ENCODE peak calls at places on chromosome 13, in five cellular contexts. One of them, this sample, is unnamed.

GRCh38 chr13:94239135-94239534 is 240.3 kb downstream of the DCT start:
- DNase-seq in hepatocyte: no peak
- DNase-seq in upper lobe of left lung: no peak
- DNase-seq in coronary artery: no peak
- DNase-seq in aorta: no peak
- DNase-seq in this sample: no peak

GRCh38 chr13:78655007-78655406 is 3.9 kb downstream of the OBI1 start:
- DNase-seq in aorta: no peak
- DNase-seq in hepatocyte: no peak
- DNase-seq in coronary artery: no peak
- DNase-seq in upper lobe of left lung: no peak
- DNase-seq in this sample: no peak

GRCh38 chr13:34156841-34157365 is 339.0 kb downstream of the RFC3 start:
- DNase-seq in hepatocyte: peak; percentile 93
- DNase-seq in upper lobe of left lung: no peak
- DNase-seq in coronary artery: peak; percentile 89
- DNase-seq in aorta: peak; percentile 86
- DNase-seq in this sample: peak; percentile 80

GRCh38 chr13:44364601-44365000 is 9.0 kb upstream of the SERP2 start:
- DNase-seq in upper lobe of left lung: no peak
- DNase-seq in aorta: no peak
- DNase-seq in coronary artery: no peak
- DNase-seq in hepatocyte: no peak
- DNase-seq in this sample: no peak

GRCh38 chr13:30045916-30046704 is 195.7 kb upstream of the UBL3 start:
- DNase-seq in upper lobe of left lung: no peak
- DNase-seq in hepatocyte: no peak
- DNase-seq in coronary artery: no peak
- DNase-seq in aorta: no peak
- DNase-seq in this sample: no peak

GRCh38 chr13:48110132-48110868 is 15.4 kb upstream of the MED4 start:
- DNase-seq in aorta: no peak
- DNase-seq in coronary artery: no peak
- DNase-seq in hepatocyte: no peak
- DNase-seq in upper lobe of left lung: no peak
- DNase-seq in this sample: no peak

GRCh38 chr13:31119966-31120733 is 41.6 kb downstream of the HSPH1 start:
- DNase-seq in aorta: no peak
- DNase-seq in hepatocyte: no peak
- DNase-seq in coronary artery: no peak
- DNase-seq in upper lobe of left lung: no peak
- DNase-seq in this sample: no peak

GRCh38 chr13:94656766-94657165 is 55.1 kb downstream of the GPR180 start:
- DNase-seq in aorta: no peak
- DNase-seq in coronary artery: no peak
- DNase-seq in hepatocyte: peak; percentile 23
- DNase-seq in upper lobe of left lung: no peak
- DNase-seq in this sample: no peak

GRCh38 chr13:109154546-109154945 is 525.1 kb downstream of the MYO16 start:
- DNase-seq in coronary artery: no peak
- DNase-seq in upper lobe of left lung: no peak
- DNase-seq in hepatocyte: no peak
- DNase-seq in aorta: no peak
- DNase-seq in this sample: no peak

GRCh38 chr13:32427852-32428580 is at the start of gene N4BP2L1:
- DNase-seq in aorta: peak; percentile 87
- DNase-seq in upper lobe of left lung: peak; percentile 91
- DNase-seq in coronary artery: peak; percentile 85
- DNase-seq in hepatocyte: peak; percentile 79
- DNase-seq in this sample: peak; percentile 93

GRCh38 chr13:22040810-22041364 is 370.0 kb downstream of the FGF9 start:
- DNase-seq in upper lobe of left lung: peak; percentile 56
- DNase-seq in aorta: no peak
- DNase-seq in coronary artery: no peak
- DNase-seq in hepatocyte: peak; percentile 59
- DNase-seq in this sample: no peak

GRCh38 chr13:72805663-72806341 is 23.9 kb downstream of the PIBF1 start:
- DNase-seq in aorta: no peak
- DNase-seq in upper lobe of left lung: no peak
- DNase-seq in hepatocyte: no peak
- DNase-seq in coronary artery: no peak
- DNase-seq in this sample: no peak

GRCh38 chr13:66680031-66680430 is 550.1 kb downstream of the PCDH9 start:
- DNase-seq in coronary artery: no peak
- DNase-seq in hepatocyte: no peak
- DNase-seq in upper lobe of left lung: no peak
- DNase-seq in aorta: no peak
- DNase-seq in this sample: no peak

GRCh38 chr13:75416327-75417005 is 65.5 kb downstream of the TBC1D4 start:
- DNase-seq in aorta: no peak
- DNase-seq in coronary artery: no peak
- DNase-seq in upper lobe of left lung: no peak
- DNase-seq in hepatocyte: no peak
- DNase-seq in this sample: no peak

GRCh38 chr13:39037880-39038568 is at the start of the genes NHLRC3 and PROSER1:
- DNase-seq in aorta: peak; percentile 96
- DNase-seq in upper lobe of left lung: peak; percentile 83
- DNase-seq in hepatocyte: peak; percentile 95
- DNase-seq in coronary artery: peak; percentile 95
- DNase-seq in this sample: peak; percentile 95
- H3K27ac ChIP-seq in aorta: peak within 1 kb of the TSS; percentile 64
- H3K27ac ChIP-seq in upper lobe of left lung: peak within 1 kb of the TSS; percentile 89
- H3K27ac ChIP-seq in hepatocyte: peak within 1 kb of the TSS; percentile 82
- H3K27ac ChIP-seq in coronary artery: peak within 1 kb of the TSS; percentile 81
- H3K27ac ChIP-seq in this sample: peak within 1 kb of the TSS; percentile 91

GRCh38 chr13:112203614-112204013 is 136.7 kb downstream of the SOX1 start:
- DNase-seq in hepatocyte: no peak
- DNase-seq in upper lobe of left lung: no peak
- DNase-seq in coronary artery: peak; percentile 41
- DNase-seq in aorta: no peak
- DNase-seq in this sample: no peak
- H3K4me3 ChIP-seq in hepatocyte: no peak overlapping the region
- H3K4me3 ChIP-seq in upper lobe of left lung: no peak overlapping the region
- H3K4me3 ChIP-seq in coronary artery: no peak overlapping the region
- H3K4me3 ChIP-seq in aorta: no peak overlapping the region
- H3K4me3 ChIP-seq in this sample: no peak overlapping the region

DNA sequence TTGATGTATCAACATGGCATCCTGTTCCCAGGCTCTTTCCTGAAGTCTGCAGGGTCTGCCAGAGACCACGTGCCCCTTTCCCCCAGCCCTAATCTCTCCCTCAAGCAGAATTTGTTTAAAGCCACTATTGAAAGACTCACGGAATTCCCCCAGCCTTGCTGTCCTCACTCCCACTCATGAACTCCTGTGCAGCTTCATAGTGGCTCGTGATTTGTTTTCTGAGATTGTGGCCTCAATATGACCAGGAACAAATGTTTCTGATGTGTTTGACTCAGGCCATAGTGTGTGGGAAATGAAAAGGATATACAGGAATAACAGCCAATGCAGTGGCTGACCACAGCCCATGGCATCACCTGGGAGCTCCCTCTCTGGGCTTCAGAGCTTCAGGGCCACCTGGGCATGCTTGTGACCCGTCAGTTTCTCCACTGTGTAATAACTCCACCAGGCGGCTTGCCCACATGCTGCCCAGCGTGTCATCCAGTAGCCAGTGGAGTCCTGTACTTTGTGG is 8.1 kb upstream of the SERPINE3 start:
- DNase-seq in hepatocyte: no peak
- DNase-seq in upper lobe of left lung: no peak
- DNase-seq in aorta: no peak
- DNase-seq in coronary artery: no peak
- DNase-seq in this sample: no peak
- H3K27ac ChIP-seq in hepatocyte: no peak overlapping the region
- H3K27ac ChIP-seq in upper lobe of left lung: no peak overlapping the region
- H3K27ac ChIP-seq in aorta: no peak overlapping the region
- H3K27ac ChIP-seq in coronary artery: no peak overlapping the region
- H3K27ac ChIP-seq in this sample: no peak overlapping the region

GRCh38 chr13:93226065-93226622 is 463 bp upstream of the GPC6 start:
- DNase-seq in coronary artery: no peak
- DNase-seq in aorta: no peak
- DNase-seq in hepatocyte: no peak
- DNase-seq in upper lobe of left lung: no peak
- DNase-seq in this sample: no peak
- H3K4me3 ChIP-seq in coronary artery: peak overlapping the region; percentile 80
- H3K4me3 ChIP-seq in aorta: peak overlapping the region; percentile 21
- H3K4me3 ChIP-seq in hepatocyte: peak overlapping the region; percentile 48
- H3K4me3 ChIP-seq in upper lobe of left lung: peak overlapping the region; percentile 57
- H3K4me3 ChIP-seq in this sample: peak overlapping the region; percentile 60

GRCh38 chr13:110305001-110305400 is 2.0 kb downstream of the COL4A1 start:
- DNase-seq in hepatocyte: no peak
- DNase-seq in aorta: no peak
- DNase-seq in coronary artery: peak; percentile 28
- DNase-seq in upper lobe of left lung: no peak
- DNase-seq in this sample: no peak

GRCh38 chr13:110306960-110307696 is at the start of the genes COL4A1 and COL4A2:
- DNase-seq in coronary artery: peak; percentile 87
- DNase-seq in hepatocyte: peak; percentile 83
- DNase-seq in upper lobe of left lung: peak; percentile 94
- DNase-seq in aorta: peak; percentile 80
- DNase-seq in this sample: peak; percentile 78

GRCh38 chr13:110306340-110306959 is 507 bp downstream of the COL4A1 start:
- DNase-seq in hepatocyte: peak; percentile 41
- DNase-seq in coronary artery: peak; percentile 76
- DNase-seq in aorta: no peak
- DNase-seq in upper lobe of left lung: peak; percentile 84
- DNase-seq in this sample: no peak

GRCh38 chr13:110305544-110305943 is 1.4 kb downstream of the COL4A1 start:
- DNase-seq in hepatocyte: no peak
- DNase-seq in coronary artery: no peak
- DNase-seq in aorta: no peak
- DNase-seq in upper lobe of left lung: no peak
- DNase-seq in this sample: no peak

DNA sequence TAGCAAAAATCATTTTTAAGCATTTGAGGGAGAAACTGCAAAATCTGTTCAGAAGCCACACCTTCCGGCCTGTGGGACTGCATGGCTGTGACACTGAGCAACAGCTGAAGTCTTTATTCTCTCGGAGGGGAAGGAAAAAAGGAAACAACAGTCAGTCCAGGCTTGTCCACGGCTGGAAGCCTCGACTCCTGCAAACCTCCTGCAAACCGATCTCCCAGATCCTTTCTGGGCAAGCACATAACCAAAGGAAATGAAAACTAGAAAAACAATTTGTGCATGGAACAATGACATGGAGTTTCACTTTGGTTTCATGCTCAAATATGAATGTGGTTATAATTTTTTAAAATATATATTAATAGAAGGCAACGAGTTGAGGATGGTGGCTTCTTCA is 1.0 kb downstream of the COL4A1 start:
- DNase-seq in coronary artery: peak; percentile 72
- DNase-seq in upper lobe of left lung: no peak
- DNase-seq in hepatocyte: no peak
- DNase-seq in aorta: no peak
- DNase-seq in this sample: no peak
- H3K27ac ChIP-seq in coronary artery: peak overlapping the region; percentile 99
- H3K27ac ChIP-seq in upper lobe of left lung: peak overlapping the region; percentile 91
- H3K27ac ChIP-seq in hepatocyte: peak overlapping the region; percentile 80
- H3K27ac ChIP-seq in aorta: peak overlapping the region; percentile 80
- H3K27ac ChIP-seq in this sample: peak overlapping the region; percentile 89

GRCh38 chr13:105552078-105552477 is 983.4 kb downstream of the EFNB2 start:
- DNase-seq in aorta: no peak
- DNase-seq in upper lobe of left lung: no peak
- DNase-seq in coronary artery: no peak
- DNase-seq in hepatocyte: no peak
- DNase-seq in this sample: no peak
- H3K4me3 ChIP-seq in aorta: no peak overlapping the region
- H3K4me3 ChIP-seq in upper lobe of left lung: no peak overlapping the region
- H3K4me3 ChIP-seq in coronary artery: no peak overlapping the region
- H3K4me3 ChIP-seq in hepatocyte: no peak overlapping the region
- H3K4me3 ChIP-seq in this sample: no peak overlapping the region

DNA sequence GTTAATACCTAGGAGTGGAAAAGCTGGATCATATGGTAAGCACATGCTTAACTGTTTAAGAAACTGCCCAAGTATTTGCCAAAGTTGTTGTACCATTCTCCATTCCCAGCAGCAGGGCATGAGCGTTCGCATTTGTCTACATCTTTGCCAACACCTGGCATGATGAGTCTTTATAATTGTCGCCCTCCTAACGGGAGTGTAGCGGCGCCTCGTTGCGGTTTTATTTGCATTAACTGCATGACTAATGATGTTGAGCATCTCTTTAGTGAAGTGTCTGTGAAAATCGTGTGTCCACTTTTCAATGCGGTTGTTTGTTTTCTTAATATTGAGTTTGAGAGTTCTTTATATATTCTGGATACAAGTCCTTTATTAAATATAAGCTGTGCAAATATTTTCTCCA is 202.1 kb downstream of the FOXO1 start:
- DNase-seq in aorta: no peak
- DNase-seq in hepatocyte: no peak
- DNase-seq in upper lobe of left lung: no peak
- DNase-seq in coronary artery: no peak
- DNase-seq in this sample: no peak
- H3K27ac ChIP-seq in aorta: no peak overlapping the region
- H3K27ac ChIP-seq in hepatocyte: no peak overlapping the region
- H3K27ac ChIP-seq in upper lobe of left lung: no peak overlapping the region
- H3K27ac ChIP-seq in coronary artery: no peak overlapping the region
- H3K27ac ChIP-seq in this sample: no peak overlapping the region